ENCODE peak calls at places on chromosomes 13 and 19, in four cellular contexts. Z is neuronal stem cell, V is mesenchymal stem cell, G is H9. Q is an unnamed sample.

GRCh38 chr13:103140001-103140671 is 73.9 kb upstream of the SLC10A2 start:
- DNase-seq in V (peak; percentile 2), Z (no peak), G (peak; percentile 37), Q (no peak)

GRCh38 chr19:50431343-50432220 is 1.1 kb upstream of the MYBPC2 start:
- DNase-seq in Z (peak; percentile 90), G (peak; percentile 90), V (peak; percentile 79), Q (peak; percentile 57)

GRCh38 chr13:39952244-39953233 is 297.1 kb downstream of the COG6 start:
- DNase-seq in G (no peak), Z (no peak), V (peak; percentile 80), Q (peak; percentile 11)

GRCh38 chr13:35994131-35994966 is 136.8 kb downstream of the DCLK1 start:
- DNase-seq in G (no peak), V (no peak), Z (no peak), Q (peak; percentile 4)

GRCh38 chr19:29815231-29815630 is 3.4 kb downstream of the CCNE1 start:
- DNase-seq in G (no peak), Z (no peak), V (no peak), Q (no peak)

GRCh38 chr19:4234142-4234861 is 5.0 kb downstream of the EBI3 start:
- DNase-seq in Z (no peak), G (no peak), V (peak; percentile 34), Q (no peak)

GRCh38 chr19:37583340-37583739 is 11.3 kb downstream of the ZNF571 start:
- DNase-seq in V (no peak), Z (no peak), G (no peak), Q (no peak)

GRCh38 chr13:39929583-39929982 is 274.1 kb downstream of the COG6 start:
- DNase-seq in V (no peak), G (no peak), Z (no peak), Q (no peak)

GRCh38 chr19:11422163-11423068 is 3.3 kb upstream of the RGL3 start:
- DNase-seq in G (peak; percentile 99), Z (peak; percentile 17), V (peak; percentile 78), Q (no peak)

GRCh38 chr13:113209880-113210421 is 538 bp downstream of the CUL4A start:
- DNase-seq in G (peak; percentile 72), Z (peak; percentile 47), V (peak; percentile 82), Q (peak; percentile 55)

GRCh38 chr13:34003712-34004111 is 185.8 kb downstream of the RFC3 start:
- DNase-seq in Z (no peak), V (no peak), G (no peak), Q (no peak)

GRCh38 chr19:18612772-18613588 is at the start of gene TMEM59L:
- DNase-seq in G (no peak), V (no peak), Z (no peak), Q (no peak)

GRCh38 chr19:9958451-9958850 is 22.1 kb upstream of the OLFM2 start:
- DNase-seq in G (no peak), Z (no peak), V (peak; percentile 62), Q (peak; percentile 91)

GRCh38 chr13:100881291-100881864 is 206.8 kb upstream of the TMTC4 start:
- DNase-seq in V (peak; percentile 62), Z (no peak), G (no peak), Q (no peak)

GRCh38 chr13:64723735-64724134 is 2506.4 kb downstream of the PCDH9 start:
- DNase-seq in Z (no peak), V (peak; percentile 76), G (no peak), Q (peak; percentile 94)

GRCh38 chr19:3187662-3188511 is 2.2 kb downstream of the NCLN start:
- DNase-seq in G (no peak), Z (no peak), V (no peak), Q (no peak)

GRCh38 chr19:8462601-8463000 is 17.8 kb downstream of the HNRNPM start:
- DNase-seq in V (no peak), G (no peak), Z (no peak), Q (no peak)

GRCh38 chr13:106372199-106373160 is 163.0 kb downstream of the EFNB2 start:
- DNase-seq in Z (no peak), G (no peak), V (peak; percentile 57), Q (peak; percentile 54)

GRCh38 chr19:34904521-34904845 is 22.2 kb upstream of the ZNF30 start:
- DNase-seq in Z (no peak), G (no peak), V (no peak), Q (no peak)

GRCh38 chr13:92991687-92992086 is 234.9 kb upstream of the GPC6 start:
- DNase-seq in V (no peak), G (no peak), Z (no peak), Q (peak; percentile 11)

GRCh38 chr19:46975011-46975917 is 44.4 kb upstream of the NPAS1 start:
- DNase-seq in Z (no peak), G (no peak), V (peak; percentile 64), Q (no peak)

GRCh38 chr13:106491928-106492327 is 43.5 kb downstream of the EFNB2 start:
- DNase-seq in Z (no peak), V (no peak), G (no peak), Q (no peak)

GRCh38 chr19:46115396-46116109 is 8.9 kb downstream of the IGFL3 start:
- DNase-seq in G (no peak), Z (no peak), V (peak; percentile 61), Q (peak; percentile 81)

GRCh38 chr13:24280722-24281121 is 28.7 kb upstream of the C1QTNF9 start:
- DNase-seq in V (no peak), Z (no peak), G (no peak), Q (peak; percentile 20)

GRCh38 chr19:43934055-43934984 is 762 bp downstream of the ZNF45 start:
- DNase-seq in Z (no peak), G (no peak), V (peak; percentile 33), Q (peak; percentile 10)

GRCh38 chr19:55070755-55071502 is 4.7 kb upstream of the EPS8L1 start:
- DNase-seq in G (no peak), Z (no peak), V (peak; percentile 32), Q (peak; percentile 58)

GRCh38 chr13:32947886-32948285 is 68.3 kb upstream of the KL start:
- DNase-seq in Z (no peak), V (no peak), G (no peak), Q (no peak)

GRCh38 chr13:114313061-114313860 is 1.0 kb upstream of the CHAMP1 start:
- DNase-seq in Z (no peak), G (no peak), V (peak; percentile 9), Q (peak; percentile 51)

GRCh38 chr13:93603043-93603442 is 376.4 kb downstream of the GPC6 start:
- DNase-seq in G (no peak), V (peak; percentile 45), Z (no peak), Q (peak; percentile 82)

GRCh38 chr13:51675877-51676276 is 91.6 kb downstream of the WDFY2 start:
- DNase-seq in V (no peak), Z (no peak), G (no peak), Q (no peak)

GRCh38 chr19:42277821-42278809 is 9.1 kb downstream of the CIC start:
- DNase-seq in V (peak; percentile 30), G (peak; percentile 36), Z (no peak), Q (no peak)

GRCh38 chr13:109180905-109181425 is 551.6 kb downstream of the MYO16 start:
- DNase-seq in Z (no peak), V (peak; percentile 87), G (no peak), Q (peak; percentile 90)

GRCh38 chr13:30690282-30691188 is 44.8 kb upstream of the ALOX5AP start:
- DNase-seq in Z (no peak), G (no peak), V (peak; percentile 97), Q (peak; percentile 99)

GRCh38 chr13:104809483-104809882 is 1726.0 kb downstream of the EFNB2 start:
- DNase-seq in V (peak; percentile 88), Z (no peak), G (no peak), Q (no peak)

GRCh38 chr19:1402411-1403070 is 1.2 kb upstream of the GAMT start:
- DNase-seq in Z (no peak), V (no peak), G (no peak), Q (no peak)

DNA sequence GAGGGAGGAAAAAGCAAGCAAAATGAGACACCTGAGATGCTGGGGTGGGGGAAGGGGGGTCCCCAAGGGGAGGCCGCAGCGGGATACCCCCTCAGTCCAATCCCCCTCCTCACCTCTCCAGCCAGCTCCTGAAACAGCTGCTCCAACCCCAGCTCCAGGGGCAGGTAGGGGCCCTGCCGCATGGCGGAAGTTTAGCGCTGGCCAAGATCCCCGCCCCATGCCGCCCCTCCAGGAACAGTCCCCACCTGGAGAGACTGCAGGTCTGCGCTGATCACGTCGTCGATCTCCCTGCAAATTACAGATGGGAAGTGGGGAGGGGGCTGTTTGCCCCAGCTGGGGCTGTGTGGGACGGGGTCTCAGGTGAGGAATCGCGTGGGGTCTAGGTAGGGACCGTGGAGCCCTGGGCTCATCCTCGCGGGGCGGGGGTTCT is 9.0 kb downstream of the CAPN12 start:
- DNase-seq in V (no peak), Z (no peak), G (peak; percentile 86), Q (no peak)
- H4K91ac ChIP-seq in V (no peak overlapping the region), Z (no peak overlapping the region), G (no peak overlapping the region), Q (no peak overlapping the region)

GRCh38 chr19:49398931-49399330 is 10.9 kb downstream of the KASH5 start:
- DNase-seq in G (no peak), V (no peak), Z (no peak), Q (no peak)

GRCh38 chr19:49393871-49394270 is 5.8 kb downstream of the KASH5 start:
- DNase-seq in V (no peak), Z (no peak), G (no peak), Q (no peak)

GRCh38 chr19:49396738-49397505 is 8.9 kb downstream of the KASH5 start:
- DNase-seq in V (no peak), Z (no peak), G (no peak), Q (no peak)

GRCh38 chr19:49398001-49398615 is 10.1 kb downstream of the KASH5 start:
- DNase-seq in G (no peak), V (no peak), Z (no peak), Q (no peak)

GRCh38 chr19:49395581-49396407 is 7.7 kb downstream of the KASH5 start:
- DNase-seq in V (no peak), Z (no peak), G (no peak), Q (no peak)
- H4K91ac ChIP-seq in V (no peak overlapping the region), Z (no peak overlapping the region), G (no peak overlapping the region), Q (no peak overlapping the region)

DNA sequence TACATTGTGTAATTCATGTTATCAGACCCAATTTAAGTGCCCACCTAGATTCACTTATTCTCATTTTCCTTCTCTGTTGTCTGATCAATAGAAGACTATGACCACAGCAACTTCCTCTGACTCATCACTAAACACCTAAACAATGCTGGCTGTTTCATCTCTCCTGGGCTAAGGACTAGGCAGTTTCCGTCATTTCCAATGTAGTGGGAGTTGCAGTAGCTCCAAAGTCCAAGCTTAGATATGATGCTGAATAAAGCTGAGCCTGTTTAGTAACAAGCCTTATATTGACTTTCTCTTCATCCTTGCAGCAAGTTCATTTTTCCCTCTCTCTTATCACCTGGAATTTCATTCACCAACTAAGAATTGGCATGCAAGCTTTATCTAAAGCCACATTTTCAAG is 53.5 kb upstream of the PCDH9 start:
- DNase-seq in V (peak; percentile 52), G (no peak), Z (no peak), Q (peak; percentile 13)
- H4K91ac ChIP-seq in V (no peak overlapping the region), G (no peak overlapping the region), Z (no peak overlapping the region), Q (no peak overlapping the region)

GRCh38 chr19:33301900-33302174 is 497 bp downstream of the CEBPA start:
- DNase-seq in V (no peak), G (no peak), Z (no peak), Q (no peak)
- H4K91ac ChIP-seq in V (no peak overlapping the region), G (no peak overlapping the region), Z (no peak overlapping the region), Q (no peak overlapping the region)

GRCh38 chr19:40431698-40432097 is 5.9 kb upstream of the SERTAD1 start:
- DNase-seq in V (no peak), G (no peak), Z (no peak), Q (no peak)
- H4K91ac ChIP-seq in V (no peak overlapping the region), G (no peak overlapping the region), Z (no peak overlapping the region), Q (no peak overlapping the region)

GRCh38 chr13:42873081-42873480 is 91.7 kb downstream of the FAM216B start:
- DNase-seq in Z (no peak), G (no peak), V (peak; percentile 43), Q (peak; percentile 16)
- H4K91ac ChIP-seq in Z (no peak overlapping the region), G (no peak overlapping the region), V (no peak overlapping the region), Q (no peak overlapping the region)